ENCODE peak calls at places on chromosomes 12 and 14, in six cellular contexts. E is K562, P is A549, J is WTC11, Y is HepG2, U is H1. O is an unnamed sample.

GRCh38 chr12:55847033-55847432 is 4.3 kb upstream of the MMP19 start:
- DNase-seq in E (no peak), P (no peak), J (no peak), Y (no peak), U (no peak), O (peak)

GRCh38 chr12:45205165-45205825 is 10.6 kb upstream of the ANO6 start:
- DNase-seq in E (no peak), P (no peak), J (no peak), Y (no peak), U (no peak), O (no peak)

GRCh38 chr12:71756054-71756675 is 1.5 kb downstream of the RAB21 start:
- DNase-seq in E (no peak), P (no peak), J (no peak), Y (no peak), U (no peak), O (peak)

GRCh38 chr14:91996951-91997371 is 42.9 kb downstream of the TRIP11 start:
- DNase-seq in E (peak), P (peak), J (no peak), Y (peak), U (no peak), O (peak)

GRCh38 chr12:68158427-68158826 is 1.1 kb downstream of the IFNG start:
- DNase-seq in E (peak), P (peak), J (no peak), Y (no peak), U (no peak), O (no peak)

GRCh38 chr14:80213602-80214001 is 2.3 kb upstream of the DIO2 start:
- DNase-seq in E (no peak), P (peak), J (peak), Y (peak), U (peak), O (peak)

GRCh38 chr12:53059434-53060063 is 9.7 kb downstream of the TNS2 start:
- DNase-seq in E (no peak), P (no peak), J (no peak), Y (no peak), U (no peak), O (no peak)

GRCh38 chr14:38248629-38249028 is 7.3 kb downstream of the CLEC14A start:
- DNase-seq in E (no peak), P (no peak), J (no peak), Y (peak), U (no peak), O (no peak)

GRCh38 chr12:131438874-131439273 is 272.0 kb upstream of the SFSWAP start:
- DNase-seq in E (no peak), P (no peak), J (peak), Y (peak), U (no peak), O (no peak)

GRCh38 chr12:107352347-107353081 is 259.2 kb upstream of the CRY1 start:
- DNase-seq in E (no peak), P (peak), J (no peak), Y (peak), U (no peak), O (peak)

GRCh38 chr12:103441437-103442186 is 54.2 kb downstream of the C12orf42 start:
- DNase-seq in E (no peak), P (no peak), J (no peak), Y (no peak), U (no peak), O (no peak)

GRCh38 chr12:47032644-47033043 is 46.8 kb upstream of the PCED1B start:
- DNase-seq in E (no peak), P (peak), J (no peak), Y (peak), U (no peak), O (peak)

GRCh38 chr12:2523317-2523716 is 271.5 kb upstream of the FKBP4 start:
- DNase-seq in E (no peak), P (no peak), J (no peak), Y (no peak), U (no peak), O (no peak)

GRCh38 chr12:25257590-25258324 is 7.0 kb upstream of the KRAS start:
- DNase-seq in E (no peak), P (no peak), J (no peak), Y (peak), U (no peak), O (no peak)

GRCh38 chr12:60387356-60387755 is 791.5 kb downstream of the SLC16A7 start:
- DNase-seq in E (no peak), P (no peak), J (no peak), Y (no peak), U (no peak), O (no peak)

GRCh38 chr14:92160619-92161018 is 38.9 kb downstream of the CPSF2 start:
- DNase-seq in E (no peak), P (peak), J (no peak), Y (no peak), U (no peak), O (no peak)

GRCh38 chr14:103284574-103285467 is 49.2 kb upstream of the EIF5 start:
- DNase-seq in E (no peak), P (peak), J (no peak), Y (peak), U (no peak), O (no peak)

GRCh38 chr14:71308671-71309070 is 401.4 kb downstream of the PCNX1 start:
- DNase-seq in E (no peak), P (no peak), J (no peak), Y (no peak), U (no peak), O (no peak)

GRCh38 chr12:57491393-57492280 is 3.8 kb downstream of the MARS1 start:
- DNase-seq in E (no peak), P (peak), J (no peak), Y (peak), U (no peak), O (no peak)

DNA sequence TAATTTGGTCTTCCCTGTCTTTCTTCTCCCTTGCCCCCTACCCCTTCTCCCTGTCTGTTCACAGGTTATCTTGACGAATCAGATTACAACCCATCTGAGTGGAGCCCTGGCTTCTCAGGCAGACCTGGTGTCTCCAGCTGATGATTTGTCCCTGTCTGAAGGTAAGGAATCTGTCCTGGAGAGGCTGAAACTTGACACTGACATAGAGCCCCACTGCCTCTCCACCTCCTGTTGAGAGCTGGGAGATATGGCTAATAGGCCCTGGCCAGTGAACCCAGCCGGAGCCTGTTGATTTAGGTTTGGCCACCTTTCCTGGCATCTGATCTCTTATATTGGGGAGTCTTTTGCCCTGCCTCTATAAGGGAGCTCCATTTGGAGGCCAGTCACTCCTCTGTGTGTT is 472.2 kb downstream of the RAD51B start:
- DNase-seq in E (no peak), P (no peak), J (peak), Y (peak), U (peak), O (no peak)
- TF ChIP-seq JUN in E (no peak), P (no peak), J (no peak), Y (no peak), U (no peak), O (no peak)

GRCh38 chr12:64724201-64724745 is 34.9 kb downstream of the GNS start:
- DNase-seq in E (no peak), P (no peak), J (no peak), Y (no peak), U (no peak), O (no peak)

GRCh38 chr12:64722835-64723234 is 36.4 kb downstream of the GNS start:
- DNase-seq in E (no peak), P (no peak), J (no peak), Y (no peak), U (no peak), O (no peak)

GRCh38 chr12:64718649-64719048 is 40.6 kb downstream of the GNS start:
- DNase-seq in E (no peak), P (no peak), J (no peak), Y (no peak), U (no peak), O (no peak)

GRCh38 chr12:64723630-64724029 is 35.6 kb downstream of the GNS start:
- DNase-seq in E (no peak), P (no peak), J (no peak), Y (no peak), U (no peak), O (no peak)

DNA sequence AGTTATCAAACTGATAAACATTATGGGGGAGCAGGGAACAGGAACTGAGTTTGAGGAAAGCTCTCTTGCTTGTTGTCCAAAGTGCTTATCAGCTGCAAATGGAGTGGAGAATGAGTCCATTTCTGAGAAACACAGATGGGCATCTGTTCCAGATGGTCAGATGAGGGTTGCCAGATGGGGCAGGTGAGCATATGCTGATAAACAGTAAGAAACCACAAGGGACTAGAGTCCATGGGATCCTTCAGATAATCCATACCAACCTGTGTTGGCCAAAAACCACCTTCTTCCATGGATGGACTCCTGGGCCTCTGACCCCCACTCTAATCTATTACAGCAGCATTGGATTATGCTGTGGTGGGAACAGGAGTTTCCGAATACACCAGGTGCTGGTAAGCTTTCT is 38.3 kb downstream of the GNS start:
- DNase-seq in E (peak), P (no peak), J (no peak), Y (no peak), U (no peak), O (no peak)
- TF ChIP-seq JUN in E (no peak), P (no peak), J (no peak), Y (no peak), U (no peak), O (no peak)

GRCh38 chr12:6635375-6635855 is 344 bp downstream of the LPAR5 start:
- DNase-seq in E (peak), P (no peak), J (no peak), Y (no peak), U (no peak), O (no peak)
- TF ChIP-seq JUN in E (no peak), P (no peak), J (no peak), Y (no peak), U (no peak), O (no peak)

GRCh38 chr12:109378579-109378978 is 30.9 kb downstream of the MYO1H start:
- DNase-seq in E (no peak), P (no peak), J (no peak), Y (no peak), U (no peak), O (no peak)

GRCh38 chr12:109377139-109377685 is 29.5 kb downstream of the MYO1H start:
- DNase-seq in E (no peak), P (no peak), J (peak), Y (no peak), U (no peak), O (no peak)
- TF ChIP-seq JUN in E (no peak), P (no peak), J (no peak), Y (no peak), U (no peak), O (no peak)

DNA sequence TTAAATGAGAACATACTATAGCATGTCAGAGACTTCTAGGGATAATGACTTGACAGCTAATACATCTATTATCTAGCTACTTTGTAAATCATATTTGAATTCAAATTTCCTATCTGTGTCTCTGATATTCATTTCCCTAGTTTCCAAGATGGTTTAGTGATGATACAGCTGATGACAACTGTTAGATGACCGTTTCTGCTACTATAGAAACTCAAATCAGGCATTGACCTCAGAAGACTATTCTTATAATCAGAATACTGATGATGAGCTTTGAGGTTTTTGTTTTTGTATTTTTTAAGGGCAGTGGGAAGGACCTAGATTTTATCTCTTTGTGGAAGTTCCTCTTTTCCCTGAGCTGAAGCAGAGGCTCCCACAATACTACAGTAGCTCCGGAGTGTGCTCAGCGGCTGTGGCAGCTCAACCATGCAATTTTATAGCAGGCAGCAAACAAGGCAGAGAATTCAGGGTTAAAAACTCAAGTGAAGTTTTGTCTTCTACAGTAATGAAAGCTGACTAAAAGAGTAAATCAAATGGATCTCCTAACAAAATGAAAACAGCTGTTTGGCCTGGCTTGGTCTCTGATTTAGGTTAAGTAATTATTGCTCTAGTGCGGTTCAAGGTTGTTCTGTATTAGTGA is 145.1 kb downstream of the SLC25A21 start:
- DNase-seq in E (no peak), P (no peak), J (no peak), Y (no peak), U (no peak), O (no peak)
- TF ChIP-seq JUN in E (no peak), P (no peak), J (no peak), Y (no peak), U (no peak), O (no peak)

DNA sequence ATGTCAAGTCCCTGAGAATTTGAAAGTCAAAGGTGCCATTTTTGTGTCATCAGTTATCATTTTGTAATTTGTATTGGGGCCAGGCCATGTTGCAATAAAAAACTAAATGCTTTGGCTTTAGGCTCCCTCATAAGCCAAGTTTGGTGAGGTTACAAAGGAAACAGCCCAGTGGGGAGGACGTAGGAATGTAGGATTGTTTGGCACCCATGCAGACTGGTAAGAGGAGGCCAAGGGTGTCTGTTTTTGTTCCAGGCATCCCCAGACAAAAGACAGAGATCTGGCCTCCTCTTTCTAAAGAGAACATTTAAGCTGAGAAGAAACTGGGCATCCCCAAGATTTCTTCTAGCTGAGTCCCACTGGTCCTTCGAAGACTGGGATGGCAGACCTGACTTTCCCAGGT is 111.7 kb downstream of the SUDS3 start:
- DNase-seq in E (no peak), P (no peak), J (no peak), Y (no peak), U (no peak), O (no peak)
- TF ChIP-seq JUN in E (no peak), P (no peak), J (no peak), Y (no peak), U (no peak), O (no peak)

GRCh38 chr12:8996682-8997405 is 7.5 kb downstream of the KLRG1 start:
- DNase-seq in E (no peak), P (no peak), J (no peak), Y (no peak), U (no peak), O (peak)
- TF ChIP-seq JUN in E (peak), P (no peak), J (no peak), Y (no peak), U (no peak), O (peak)

O was measured in endothelial cell of umbilical vein.